ENCODE peak calls at places on chromosomes 13 and 19, in ten cellular contexts. R is IMR-90, F is tibial nerve, V is A549, W is body of pancreas, H is heart left ventricle, Q is ovary, N is stomach, K is adrenal gland, T is Peyer's patch. M is an unnamed sample.
A peak's percentile ranks its signal among the peaks of the same experiment; 100 is the strongest.

GRCh38 chr13:30690282-30691188 is 44.8 kb upstream of the ALOX5AP start:
- DNase-seq in R (peak; percentile 99), F (peak; percentile 59), V (peak; percentile 49), W (no peak), H (peak; percentile 55), Q (peak; percentile 33), N (peak; percentile 38), K (peak; percentile 57), T (peak; percentile 65), M (peak; percentile 93)

GRCh38 chr19:15297416-15298224 is 34.7 kb downstream of the BRD4 start:
- DNase-seq in R (peak; percentile 83), F (no peak), V (peak; percentile 37), W (peak; percentile 22), H (no peak), Q (no peak), N (no peak), K (no peak), T (no peak), M (no peak)

GRCh38 chr19:2561895-2562294 is 86.0 kb downstream of the GADD45B start:
- DNase-seq in R (no peak), F (no peak), V (no peak), W (no peak), H (no peak), Q (no peak), N (no peak), K (no peak), T (no peak), M (no peak)

GRCh38 chr19:6235031-6235951 is 44.5 kb downstream of the MLLT1 start:
- DNase-seq in R (no peak), F (no peak), V (no peak), W (no peak), H (no peak), Q (no peak), N (no peak), K (no peak), T (peak; percentile 45), M (no peak)

GRCh38 chr19:46471116-46471733 is at the start of gene PNMA8A:
- DNase-seq in R (peak; percentile 57), F (no peak), V (peak; percentile 65), W (peak; percentile 67), H (peak; percentile 74), Q (peak; percentile 78), N (peak; percentile 44), K (peak; percentile 89), T (no peak), M (no peak)

GRCh38 chr13:36858285-36858684 is 39.3 kb downstream of the RFXAP start:
- DNase-seq in R (peak; percentile 65), F (no peak), V (peak; percentile 7), W (no peak), H (no peak), Q (no peak), N (no peak), K (no peak), T (no peak), M (no peak)

GRCh38 chr13:83153833-83154232 is 728.4 kb downstream of the SLITRK1 start:
- DNase-seq in R (no peak), F (no peak), V (no peak), W (no peak), H (no peak), Q (no peak), N (no peak), K (no peak), T (no peak), M (no peak)

GRCh38 chr13:43388282-43389034 is 365.1 kb downstream of the DNAJC15 start:
- DNase-seq in R (no peak), F (no peak), V (no peak), W (peak; percentile 44), H (no peak), Q (no peak), N (peak; percentile 47), K (no peak), T (no peak), M (no peak)

DNA sequence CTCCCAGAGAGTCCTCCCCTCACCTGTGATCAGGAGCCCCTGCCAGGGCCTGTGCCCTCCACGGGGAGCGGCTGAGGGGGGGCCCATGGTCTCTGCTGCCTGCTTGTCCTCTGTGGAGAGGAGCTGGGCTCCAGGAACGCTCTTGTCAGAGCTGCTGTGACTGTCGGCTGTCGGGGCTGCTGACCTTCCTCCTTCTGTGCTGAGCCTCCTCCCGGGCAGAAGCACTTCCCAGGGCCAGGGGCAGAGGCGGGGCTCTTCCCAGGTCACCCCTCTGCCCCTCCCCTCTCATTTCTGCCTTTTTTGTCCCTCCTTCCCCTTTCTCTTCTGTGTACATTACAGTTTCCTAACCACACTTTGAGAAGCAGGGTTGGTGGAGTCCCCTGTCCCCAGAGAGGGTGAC is at the start of gene CEACAM4:
- DNase-seq in R (no peak), F (no peak), V (no peak), W (no peak), H (peak; percentile 35), Q (no peak), N (peak; percentile 40), K (no peak), T (no peak), M (peak; percentile 15)
- TF ChIP-seq POLR2A in R (no peak), F (peak; percentile 15), V (no peak), W (no peak), H (peak; percentile 22), Q (no peak), N (no peak), K (no peak), T (no peak), M (no peak)

GRCh38 chr13:51229141-51229540 is 6.9 kb downstream of the FAM124A start:
- DNase-seq in R (no peak), F (no peak), V (no peak), W (no peak), H (no peak), Q (no peak), N (no peak), K (no peak), T (no peak), M (no peak)

GRCh38 chr13:51229731-51230130 is 7.5 kb downstream of the FAM124A start:
- DNase-seq in R (no peak), F (no peak), V (no peak), W (no peak), H (no peak), Q (no peak), N (no peak), K (no peak), T (no peak), M (no peak)

GRCh38 chr13:51231456-51231855 is 9.3 kb downstream of the FAM124A start:
- DNase-seq in R (no peak), F (no peak), V (no peak), W (no peak), H (no peak), Q (no peak), N (no peak), K (no peak), T (no peak), M (no peak)

GRCh38 chr13:51233117-51233826 is 11.1 kb downstream of the FAM124A start:
- DNase-seq in R (no peak), F (no peak), V (no peak), W (no peak), H (no peak), Q (no peak), N (no peak), K (no peak), T (no peak), M (no peak)

DNA sequence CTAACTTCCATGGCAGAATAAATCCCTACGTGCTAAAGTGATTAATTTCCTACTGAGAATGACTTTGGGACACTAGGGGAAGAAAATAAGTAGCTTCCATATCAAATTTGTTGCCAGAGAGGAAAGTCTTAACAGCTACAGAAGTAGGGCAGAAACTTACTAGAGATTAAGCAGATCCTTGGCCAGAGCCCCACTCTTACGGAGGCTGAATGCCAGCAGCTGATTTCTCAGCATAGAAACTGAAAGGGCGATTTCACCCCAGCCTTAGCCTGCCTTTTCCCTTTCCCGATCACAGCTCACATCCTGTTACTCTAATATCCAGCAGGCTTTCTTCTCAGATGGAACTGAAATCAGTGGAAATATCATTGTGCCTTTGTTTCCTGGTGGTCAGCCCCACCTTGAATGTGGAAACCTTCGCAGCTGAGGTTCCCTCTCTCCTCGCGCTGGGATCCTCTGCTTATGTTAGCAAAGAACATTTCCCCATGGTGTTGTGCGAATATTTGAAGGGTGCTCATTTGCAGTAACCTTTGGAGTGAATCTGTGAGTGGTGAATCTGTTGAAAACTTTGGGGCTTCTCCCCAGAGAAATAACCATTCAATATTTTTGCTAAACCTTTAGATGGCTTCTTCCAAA is 8.4 kb downstream of the FAM124A start:
- DNase-seq in R (peak; percentile 7), F (peak; percentile 31), V (no peak), W (peak; percentile 46), H (peak; percentile 67), Q (peak; percentile 64), N (peak; percentile 72), K (peak; percentile 78), T (no peak), M (peak; percentile 38)
- H3K4me3 ChIP-seq in R (no peak overlapping the region), F (no peak overlapping the region), V (no peak overlapping the region), W (no peak overlapping the region), H (peak overlapping the region; percentile 27), Q (no peak overlapping the region), N (peak overlapping the region; percentile 24), K (peak overlapping the region; percentile 39), T (no peak overlapping the region), M (no peak overlapping the region)

GRCh38 chr19:48303866-48304265 is 21.5 kb upstream of the EMP3 start:
- DNase-seq in R (no peak), F (no peak), V (no peak), W (no peak), H (no peak), Q (no peak), N (no peak), K (no peak), T (no peak), M (no peak)

GRCh38 chr19:48297975-48298374 is 27.4 kb upstream of the EMP3 start:
- DNase-seq in R (no peak), F (no peak), V (no peak), W (no peak), H (no peak), Q (no peak), N (no peak), K (no peak), T (no peak), M (no peak)

GRCh38 chr19:48303367-48303766 is 22.0 kb upstream of the EMP3 start:
- DNase-seq in R (no peak), F (no peak), V (no peak), W (no peak), H (no peak), Q (no peak), N (no peak), K (no peak), T (no peak), M (no peak)

GRCh38 chr19:48302600-48302959 is 22.8 kb upstream of the EMP3 start:
- DNase-seq in R (no peak), F (no peak), V (no peak), W (no peak), H (no peak), Q (no peak), N (no peak), K (no peak), T (no peak), M (no peak)

GRCh38 chr19:48301886-48302599 is 23.3 kb upstream of the EMP3 start:
- DNase-seq in R (no peak), F (no peak), V (no peak), W (no peak), H (no peak), Q (no peak), N (no peak), K (no peak), T (no peak), M (no peak)
- TF ChIP-seq CTCF in R (no peak), F (no peak), V (no peak), W (no peak), H (no peak), Q (no peak), N (no peak), K (no peak), T (no peak), M (no peak)

GRCh38 chr19:35885225-35885624 is 15.1 kb downstream of the NFKBID start:
- DNase-seq in R (no peak), F (no peak), V (no peak), W (no peak), H (no peak), Q (no peak), N (no peak), K (no peak), T (no peak), M (no peak)

GRCh38 chr19:35890113-35890650 is 10.2 kb downstream of the NFKBID start:
- DNase-seq in R (no peak), F (no peak), V (no peak), W (no peak), H (no peak), Q (no peak), N (no peak), K (no peak), T (no peak), M (no peak)

GRCh38 chr19:35889370-35890112 is 10.8 kb downstream of the NFKBID start:
- DNase-seq in R (no peak), F (no peak), V (no peak), W (no peak), H (no peak), Q (no peak), N (no peak), K (no peak), T (no peak), M (no peak)

GRCh38 chr19:35885909-35886308 is 14.4 kb downstream of the NFKBID start:
- DNase-seq in R (no peak), F (no peak), V (no peak), W (no peak), H (no peak), Q (no peak), N (no peak), K (no peak), T (no peak), M (no peak)

GRCh38 chr19:35887197-35887596 is 13.1 kb downstream of the NFKBID start:
- DNase-seq in R (no peak), F (no peak), V (no peak), W (no peak), H (no peak), Q (no peak), N (no peak), K (no peak), T (no peak), M (no peak)
- TF ChIP-seq POLR2A in R (no peak), F (no peak), V (no peak), W (no peak), H (no peak), Q (no peak), N (no peak), K (no peak), T (no peak), M (no peak)

M was measured in lower leg skin.